ENCODE peak calls at places on chromosome 9, in seven cellular contexts. One of them, this sample, is unnamed.

GRCh38 chr9:35650341-35651158 is at the start of gene SIT1:
- DNase-seq in A549: no peak
- DNase-seq in HepG2: no peak
- DNase-seq in SK-N-SH: no peak
- DNase-seq in HCT116: no peak
- DNase-seq in K562: no peak
- DNase-seq in WTC11: peak
- DNase-seq in this sample: peak

GRCh38 chr9:93397664-93398381 is 53.7 kb upstream of the FAM120A start:
- DNase-seq in A549: no peak
- DNase-seq in HepG2: no peak
- DNase-seq in SK-N-SH: no peak
- DNase-seq in HCT116: no peak
- DNase-seq in K562: no peak
- DNase-seq in WTC11: no peak
- DNase-seq in this sample: peak

GRCh38 chr9:31071606-31072286 is 1312.7 kb upstream of the ACO1 start:
- DNase-seq in A549: no peak
- DNase-seq in HepG2: no peak
- DNase-seq in SK-N-SH: no peak
- DNase-seq in HCT116: no peak
- DNase-seq in K562: no peak
- DNase-seq in WTC11: no peak
- DNase-seq in this sample: no peak

GRCh38 chr9:38068616-38068865 is 486 bp downstream of the SHB start:
- DNase-seq in A549: peak
- DNase-seq in HepG2: no peak
- DNase-seq in SK-N-SH: peak
- DNase-seq in HCT116: no peak
- DNase-seq in K562: peak
- DNase-seq in WTC11: no peak
- DNase-seq in this sample: peak

GRCh38 chr9:28650327-28650726 is 1077.0 kb upstream of the C9orf72 start:
- DNase-seq in A549: no peak
- DNase-seq in HepG2: no peak
- DNase-seq in SK-N-SH: no peak
- DNase-seq in HCT116: no peak
- DNase-seq in K562: no peak
- DNase-seq in WTC11: no peak
- DNase-seq in this sample: no peak

GRCh38 chr9:129309041-129309430 is 131.0 kb upstream of the IER5L start:
- DNase-seq in A549: no peak
- DNase-seq in HepG2: no peak
- DNase-seq in SK-N-SH: no peak
- DNase-seq in HCT116: no peak
- DNase-seq in K562: no peak
- DNase-seq in WTC11: no peak
- DNase-seq in this sample: no peak

GRCh38 chr9:88477300-88477751 is 57.7 kb upstream of the NXNL2 start:
- DNase-seq in A549: no peak
- DNase-seq in HepG2: no peak
- DNase-seq in SK-N-SH: no peak
- DNase-seq in HCT116: no peak
- DNase-seq in K562: no peak
- DNase-seq in WTC11: no peak
- DNase-seq in this sample: no peak

GRCh38 chr9:130461218-130461630 is 16.5 kb downstream of the ASS1 start:
- DNase-seq in A549: peak
- DNase-seq in HepG2: peak
- DNase-seq in SK-N-SH: peak
- DNase-seq in HCT116: no peak
- DNase-seq in K562: peak
- DNase-seq in WTC11: peak
- DNase-seq in this sample: peak

DNA sequence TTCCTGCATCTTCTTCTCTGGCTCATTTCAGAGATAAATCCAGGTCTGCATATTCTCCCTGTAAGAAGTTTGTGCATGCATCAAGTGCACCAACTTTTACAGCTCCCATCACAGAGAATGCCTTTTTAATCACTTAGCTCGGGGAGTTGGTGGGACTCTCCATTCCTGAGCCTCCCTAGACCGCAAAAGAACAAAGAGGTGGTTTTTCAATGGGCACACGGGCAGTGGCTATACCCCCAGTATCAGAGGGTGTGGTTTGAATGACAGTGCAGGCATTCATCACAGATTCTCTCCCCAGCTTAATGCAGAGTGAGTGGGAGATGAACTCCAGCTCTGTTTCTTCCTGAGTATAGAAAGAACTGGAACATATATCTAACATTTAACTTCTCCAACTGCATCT is 264.7 kb upstream of the NR4A3 start:
- DNase-seq in A549: no peak
- DNase-seq in HepG2: no peak
- DNase-seq in SK-N-SH: no peak
- DNase-seq in HCT116: no peak
- DNase-seq in K562: no peak
- DNase-seq in WTC11: no peak
- DNase-seq in this sample: no peak
- TF ChIP-seq MAX in A549: no peak
- TF ChIP-seq MAX in HepG2: no peak
- TF ChIP-seq MAX in SK-N-SH: no peak
- TF ChIP-seq MAX in HCT116: no peak
- TF ChIP-seq MAX in K562: no peak
- TF ChIP-seq MAX in WTC11: no peak
- TF ChIP-seq MAX in this sample: no peak

GRCh38 chr9:114149181-114149580 is 6.2 kb upstream of the COL27A1 start:
- DNase-seq in A549: no peak
- DNase-seq in HepG2: no peak
- DNase-seq in SK-N-SH: no peak
- DNase-seq in HCT116: no peak
- DNase-seq in K562: no peak
- DNase-seq in WTC11: no peak
- DNase-seq in this sample: no peak

GRCh38 chr9:114151426-114151956 is 3.8 kb upstream of the COL27A1 start:
- DNase-seq in A549: no peak
- DNase-seq in HepG2: no peak
- DNase-seq in SK-N-SH: no peak
- DNase-seq in HCT116: no peak
- DNase-seq in K562: no peak
- DNase-seq in WTC11: no peak
- DNase-seq in this sample: no peak

GRCh38 chr9:114149765-114150340 is 5.5 kb upstream of the COL27A1 start:
- DNase-seq in A549: no peak
- DNase-seq in HepG2: no peak
- DNase-seq in SK-N-SH: no peak
- DNase-seq in HCT116: no peak
- DNase-seq in K562: no peak
- DNase-seq in WTC11: no peak
- DNase-seq in this sample: no peak

GRCh38 chr9:114153761-114154596 is 1.4 kb upstream of the COL27A1 start:
- DNase-seq in A549: peak
- DNase-seq in HepG2: peak
- DNase-seq in SK-N-SH: peak
- DNase-seq in HCT116: no peak
- DNase-seq in K562: no peak
- DNase-seq in WTC11: peak
- DNase-seq in this sample: peak

GRCh38 chr9:114150608-114151007 is 4.7 kb upstream of the COL27A1 start:
- DNase-seq in A549: no peak
- DNase-seq in HepG2: no peak
- DNase-seq in SK-N-SH: no peak
- DNase-seq in HCT116: no peak
- DNase-seq in K562: no peak
- DNase-seq in WTC11: no peak
- DNase-seq in this sample: no peak
- TF ChIP-seq CTCF in A549: no peak
- TF ChIP-seq CTCF in HepG2: no peak
- TF ChIP-seq CTCF in SK-N-SH: no peak
- TF ChIP-seq CTCF in HCT116: no peak
- TF ChIP-seq CTCF in K562: no peak
- TF ChIP-seq CTCF in WTC11: no peak
- TF ChIP-seq CTCF in this sample: no peak

GRCh38 chr9:125990793-125991220 is 243.6 kb downstream of the PBX3 start:
- DNase-seq in A549: no peak
- DNase-seq in HepG2: no peak
- DNase-seq in SK-N-SH: peak
- DNase-seq in HCT116: no peak
- DNase-seq in K562: no peak
- DNase-seq in WTC11: no peak
- DNase-seq in this sample: no peak
- TF ChIP-seq MAX in A549: no peak
- TF ChIP-seq MAX in HepG2: no peak
- TF ChIP-seq MAX in SK-N-SH: no peak
- TF ChIP-seq MAX in HCT116: no peak
- TF ChIP-seq MAX in K562: no peak
- TF ChIP-seq MAX in WTC11: no peak
- TF ChIP-seq MAX in this sample: no peak

DNA sequence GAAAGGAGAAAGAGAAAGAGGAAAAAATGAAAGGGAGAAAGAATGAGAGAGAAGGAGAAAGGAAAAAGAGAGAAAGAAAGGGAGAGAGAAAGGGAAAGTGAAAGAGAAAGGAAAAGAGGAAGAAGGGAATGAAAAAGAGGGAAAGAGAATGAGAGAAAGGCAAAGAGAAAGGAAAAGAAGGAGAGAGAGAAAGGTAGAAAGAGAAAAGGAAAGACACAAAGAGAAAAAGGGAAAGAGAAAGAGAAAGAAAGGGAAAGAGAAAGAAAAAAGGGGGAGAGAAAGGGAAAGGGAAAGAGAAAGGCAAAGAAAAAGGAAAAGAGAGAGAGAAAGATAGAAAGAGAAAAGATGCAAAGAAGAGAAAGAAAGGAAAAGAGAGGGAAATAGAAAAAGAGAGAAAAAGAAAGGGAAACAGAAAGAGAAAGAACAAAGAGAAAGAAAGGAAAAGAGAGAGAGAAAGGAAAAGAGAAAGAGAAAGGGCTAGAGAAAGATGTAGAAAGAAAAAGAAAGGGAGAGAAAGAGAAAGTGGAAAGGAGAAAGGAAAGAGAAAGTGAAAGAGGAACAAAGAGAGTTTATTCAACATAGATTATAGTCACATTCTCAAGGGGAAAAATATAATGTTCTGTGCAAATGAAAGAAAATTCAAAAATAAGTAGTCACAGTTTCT is 165.2 kb downstream of the TMEM38B start:
- DNase-seq in A549: no peak
- DNase-seq in HepG2: no peak
- DNase-seq in SK-N-SH: no peak
- DNase-seq in HCT116: no peak
- DNase-seq in K562: no peak
- DNase-seq in WTC11: no peak
- DNase-seq in this sample: no peak
- TF ChIP-seq CTCF in A549: no peak
- TF ChIP-seq CTCF in HepG2: no peak
- TF ChIP-seq CTCF in SK-N-SH: no peak
- TF ChIP-seq CTCF in HCT116: no peak
- TF ChIP-seq CTCF in K562: no peak
- TF ChIP-seq CTCF in WTC11: no peak
- TF ChIP-seq CTCF in this sample: no peak

DNA sequence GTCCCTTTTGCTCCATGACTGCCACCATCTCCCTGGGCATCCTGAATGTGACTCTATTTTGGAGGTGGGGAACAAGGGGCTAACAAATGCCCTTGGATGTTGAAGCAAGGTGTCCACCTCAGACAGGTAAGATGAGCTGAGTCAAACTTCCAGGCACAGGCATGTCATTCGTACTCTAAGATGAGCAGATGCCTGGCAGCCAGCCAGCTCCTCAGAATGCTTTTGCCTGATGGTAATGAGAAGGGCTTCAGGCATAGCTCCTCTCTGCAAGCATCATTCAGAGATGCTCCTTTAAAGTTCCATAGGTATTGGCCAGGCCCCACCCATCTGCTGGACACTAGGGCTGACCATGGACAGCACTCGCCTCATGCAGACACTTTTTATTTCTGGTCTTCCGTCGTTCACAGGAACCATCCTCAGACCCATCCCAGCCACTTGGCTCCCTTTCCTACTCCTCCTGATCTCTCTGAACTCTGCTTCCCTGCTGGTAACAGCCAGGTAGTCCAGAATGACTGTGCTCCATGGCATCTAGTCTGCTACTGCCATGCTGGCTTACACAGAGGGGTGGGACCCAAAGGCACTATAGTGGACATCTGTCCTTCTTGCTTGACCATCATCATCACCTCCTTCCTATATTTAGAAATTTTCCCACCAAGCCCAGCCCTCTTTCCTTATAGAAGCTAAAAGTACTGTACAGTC is 118.8 kb downstream of the GLIS3 start:
- DNase-seq in A549: no peak
- DNase-seq in HepG2: no peak
- DNase-seq in SK-N-SH: no peak
- DNase-seq in HCT116: no peak
- DNase-seq in K562: no peak
- DNase-seq in WTC11: no peak
- DNase-seq in this sample: no peak
- TF ChIP-seq MAX in A549: no peak
- TF ChIP-seq MAX in HepG2: no peak
- TF ChIP-seq MAX in SK-N-SH: no peak
- TF ChIP-seq MAX in HCT116: no peak
- TF ChIP-seq MAX in K562: no peak
- TF ChIP-seq MAX in WTC11: no peak
- TF ChIP-seq MAX in this sample: no peak

GRCh38 chr9:82574911-82575310 is 488.0 kb downstream of the RASEF start:
- DNase-seq in A549: no peak
- DNase-seq in HepG2: no peak
- DNase-seq in SK-N-SH: no peak
- DNase-seq in HCT116: no peak
- DNase-seq in K562: no peak
- DNase-seq in WTC11: no peak
- DNase-seq in this sample: no peak

GRCh38 chr9:82565188-82565966 is 497.6 kb downstream of the RASEF start:
- DNase-seq in A549: no peak
- DNase-seq in HepG2: no peak
- DNase-seq in SK-N-SH: no peak
- DNase-seq in HCT116: no peak
- DNase-seq in K562: no peak
- DNase-seq in WTC11: no peak
- DNase-seq in this sample: no peak

GRCh38 chr9:82571540-82571939 is 491.4 kb downstream of the RASEF start:
- DNase-seq in A549: no peak
- DNase-seq in HepG2: no peak
- DNase-seq in SK-N-SH: no peak
- DNase-seq in HCT116: no peak
- DNase-seq in K562: no peak
- DNase-seq in WTC11: no peak
- DNase-seq in this sample: no peak

DNA sequence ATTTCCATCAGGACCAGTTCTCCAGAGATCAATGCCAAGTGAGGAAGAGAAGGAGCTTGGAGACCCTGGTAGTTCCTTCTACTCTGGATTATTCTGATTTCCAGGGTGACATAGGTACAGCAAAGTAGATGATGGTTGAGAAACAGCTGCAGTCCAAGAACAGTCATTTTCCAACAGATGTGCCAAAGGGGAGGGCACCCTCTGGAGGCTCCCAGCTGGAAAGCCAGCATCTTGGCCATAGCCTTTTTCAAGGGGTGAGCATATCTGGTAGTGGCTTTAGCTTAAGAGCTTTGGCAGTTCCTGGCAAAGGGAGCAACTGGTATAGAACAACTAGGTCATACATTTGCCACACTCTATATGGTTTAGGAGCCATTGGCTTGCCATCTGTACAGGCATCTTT is 492.7 kb downstream of the RASEF start:
- DNase-seq in A549: peak
- DNase-seq in HepG2: no peak
- DNase-seq in SK-N-SH: no peak
- DNase-seq in HCT116: no peak
- DNase-seq in K562: no peak
- DNase-seq in WTC11: no peak
- DNase-seq in this sample: no peak
- TF ChIP-seq CTCF in A549: no peak
- TF ChIP-seq CTCF in HepG2: peak
- TF ChIP-seq CTCF in SK-N-SH: no peak
- TF ChIP-seq CTCF in HCT116: no peak
- TF ChIP-seq CTCF in K562: no peak
- TF ChIP-seq CTCF in WTC11: no peak
- TF ChIP-seq CTCF in this sample: no peak

GRCh38 chr9:14096182-14096922 is 217.6 kb downstream of the NFIB start:
- DNase-seq in A549: peak
- DNase-seq in HepG2: no peak
- DNase-seq in SK-N-SH: peak
- DNase-seq in HCT116: no peak
- DNase-seq in K562: no peak
- DNase-seq in WTC11: no peak
- DNase-seq in this sample: no peak
- TF ChIP-seq MAX in A549: peak
- TF ChIP-seq MAX in HepG2: no peak
- TF ChIP-seq MAX in SK-N-SH: peak
- TF ChIP-seq MAX in HCT116: no peak
- TF ChIP-seq MAX in K562: no peak
- TF ChIP-seq MAX in WTC11: no peak
- TF ChIP-seq MAX in this sample: no peak